ENCODE peak calls at places on chromosome 12, in seven cellular contexts. B is GM23248; Q is IMR-90; E is lower lobe of right lung; M is CD4-positive, CD25-positive, alpha-beta regulatory T cell; P is fibroblast of lung; C is stomach. I is an unnamed sample. For H3K27me3 and H3K4me1, the result is how much of the 10 kb centered on the place peaks cover.

GRCh38 chr12:3944620-3945019 is 71.4 kb upstream of the PARP11 start:
- DNase-seq in B (no peak), Q (no peak), E (no peak), M (no peak), P (no peak), C (no peak), I (no peak)

GRCh38 chr12:76265424-76266180 is 82.6 kb downstream of the BBS10 start:
- DNase-seq in B (no peak), Q (no peak), E (no peak), M (no peak), P (no peak), C (no peak), I (no peak)

GRCh38 chr12:113306382-113306781 is 28.5 kb downstream of the SLC8B1 start:
- DNase-seq in B (no peak), Q (peak), E (no peak), M (no peak), P (no peak), C (no peak), I (no peak)

GRCh38 chr12:69007166-69007857 is 74.3 kb upstream of the CPM start:
- DNase-seq in B (peak), Q (peak), E (no peak), M (no peak), P (peak), C (peak), I (no peak)

GRCh38 chr12:44976246-44976645 is 74.7 kb downstream of the DBX2 start:
- DNase-seq in B (no peak), Q (no peak), E (no peak), M (no peak), P (no peak), C (no peak), I (no peak)

GRCh38 chr12:101181776-101182175 is 28.3 kb downstream of the SLC5A8 start:
- DNase-seq in B (peak), Q (no peak), E (no peak), M (no peak), P (no peak), C (no peak), I (no peak)

GRCh38 chr12:94098466-94098865 is 49.9 kb upstream of the PLXNC1 start:
- DNase-seq in B (peak), Q (peak), E (no peak), M (no peak), P (peak), C (no peak), I (no peak)

GRCh38 chr12:45130881-45131281 is 80.0 kb upstream of the DBX2 start:
- DNase-seq in B (peak), Q (peak), E (no peak), M (peak), P (peak), C (no peak), I (peak)

GRCh38 chr12:44246481-44247105 is 410.7 kb downstream of the TMEM117 start:
- DNase-seq in B (no peak), Q (peak), E (no peak), M (no peak), P (no peak), C (no peak), I (no peak)

GRCh38 chr12:64995831-64996230 is 125.3 kb downstream of the WIF1 start:
- DNase-seq in B (peak), Q (no peak), E (no peak), M (no peak), P (no peak), C (no peak), I (no peak)

GRCh38 chr12:91178139-91178561 is 4.5 kb downstream of the DCN start:
- DNase-seq in B (peak), Q (peak), E (no peak), M (no peak), P (peak), C (no peak), I (peak)

GRCh38 chr12:19757317-19757877 is 318.1 kb downstream of the AEBP2 start:
- DNase-seq in B (peak), Q (peak), E (no peak), M (peak), P (peak), C (no peak), I (no peak)

GRCh38 chr12:133080619-133081407 is at the start of gene ZNF140:
- DNase-seq in B (peak), Q (peak), E (peak), M (peak), P (peak), C (peak), I (peak)

GRCh38 chr12:727321-727720 is 25.1 kb upstream of the WNK1 start:
- DNase-seq in B (peak), Q (peak), E (no peak), M (no peak), P (no peak), C (no peak), I (no peak)

GRCh38 chr12:47990351-47991105 is 13.7 kb downstream of the COL2A1 start:
- DNase-seq in B (no peak), Q (peak), E (no peak), M (peak), P (peak), C (no peak), I (no peak)

GRCh38 chr12:12684375-12685106 is 11.4 kb downstream of the GPR19 start:
- DNase-seq in B (peak), Q (peak), E (no peak), M (peak), P (peak), C (no peak), I (peak)

GRCh38 chr12:26062566-26062965 is 62.3 kb downstream of the BHLHE41 start:
- DNase-seq in B (peak), Q (peak), E (no peak), M (no peak), P (peak), C (no peak), I (no peak)

GRCh38 chr12:13472690-13473089 is 276.2 kb downstream of the EMP1 start:
- DNase-seq in B (peak), Q (peak), E (no peak), M (peak), P (no peak), C (no peak), I (no peak)

GRCh38 chr12:100529951-100530350 is 43.5 kb upstream of the GAS2L3 start:
- DNase-seq in B (no peak), Q (no peak), E (no peak), M (no peak), P (no peak), C (no peak), I (no peak)

GRCh38 chr12:123634142-123634561 is 523 bp downstream of the GTF2H3 start:
- DNase-seq in B (peak), Q (no peak), E (no peak), M (no peak), P (no peak), C (no peak), I (no peak)

GRCh38 chr12:46522141-46522540 is 149.6 kb upstream of the SLC38A2 start:
- DNase-seq in B (peak), Q (no peak), E (no peak), M (no peak), P (peak), C (no peak), I (no peak)

GRCh38 chr12:84803661-84804060 is 108.9 kb downstream of the SLC6A15 start:
- DNase-seq in B (no peak), Q (no peak), E (no peak), M (no peak), P (no peak), C (no peak), I (no peak)

GRCh38 chr12:126936181-126936851 is 1330.7 kb upstream of the TMEM132C start:
- DNase-seq in B (peak), Q (no peak), E (no peak), M (no peak), P (no peak), C (no peak), I (peak)

GRCh38 chr12:17079251-17079909 is 473.4 kb upstream of the LMO3 start:
- DNase-seq in B (no peak), Q (no peak), E (no peak), M (no peak), P (no peak), C (no peak), I (no peak)

GRCh38 chr12:124191024-124191359 is 103.9 kb upstream of the RFLNA start:
- DNase-seq in B (peak), Q (no peak), E (no peak), M (peak), P (no peak), C (no peak), I (no peak)

GRCh38 chr12:60230103-60230502 is 634.3 kb downstream of the SLC16A7 start:
- DNase-seq in B (peak), Q (peak), E (no peak), M (no peak), P (no peak), C (no peak), I (no peak)

GRCh38 chr12:123576611-123577010 is 7.7 kb upstream of the TMED2 start:
- DNase-seq in B (peak), Q (peak), E (no peak), M (no peak), P (no peak), C (no peak), I (no peak)

GRCh38 chr12:77685906-77686305 is 144.8 kb upstream of the NAV3 start:
- DNase-seq in B (no peak), Q (no peak), E (no peak), M (no peak), P (peak), C (no peak), I (no peak)

GRCh38 chr12:44000309-44000952 is 164.6 kb downstream of the TMEM117 start:
- DNase-seq in B (peak), Q (peak), E (no peak), M (peak), P (peak), C (no peak), I (no peak)

GRCh38 chr12:89893972-89894706 is 185.5 kb upstream of the ATP2B1 start:
- DNase-seq in B (peak), Q (peak), E (no peak), M (no peak), P (peak), C (no peak), I (no peak)

GRCh38 chr12:1500095-1500801 is 94.1 kb downstream of the FBXL14 start:
- DNase-seq in B (peak), Q (peak), E (no peak), M (no peak), P (peak), C (no peak), I (peak)

GRCh38 chr12:6943387-6943718 is 263 bp upstream of the RNU7-1 start:
- DNase-seq in B (peak), Q (peak), E (peak), M (peak), P (peak), C (peak), I (peak)

GRCh38 chr12:123395236-123395635 is 11.3 kb downstream of the KMT5A start:
- DNase-seq in B (no peak), Q (no peak), E (no peak), M (no peak), P (no peak), C (no peak), I (no peak)

GRCh38 chr12:27865421-27865820 is 85.4 kb upstream of the MANSC4 start:
- DNase-seq in B (peak), Q (peak), E (no peak), M (no peak), P (peak), C (no peak), I (no peak)

GRCh38 chr12:12562016-12562483 is 613 bp downstream of the DUSP16 start:
- DNase-seq in B (peak), Q (peak), E (peak), M (no peak), P (peak), C (no peak), I (peak)

DNA sequence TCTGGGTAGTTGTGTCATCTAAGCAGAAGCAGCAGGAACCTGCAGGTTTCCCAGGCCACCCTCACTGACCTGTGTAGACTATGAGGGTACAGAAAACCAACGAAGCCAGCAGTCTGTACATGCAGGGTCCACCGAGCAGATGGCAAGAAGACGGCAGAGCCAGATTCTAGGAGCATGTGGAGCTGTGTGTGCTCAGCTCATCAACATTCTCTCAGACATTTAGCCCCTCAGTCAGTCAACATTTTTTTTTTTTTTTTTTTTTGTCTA is 7.3 kb upstream of the ASIC1 start:
- DNase-seq in B (no peak), Q (no peak), E (peak), M (no peak), P (no peak), C (no peak), I (no peak)
- H3K27me3 ChIP-seq in B (under half), Q (half or more), E (under half), M (under half), P (under half), C (under half), I (under half)

DNA sequence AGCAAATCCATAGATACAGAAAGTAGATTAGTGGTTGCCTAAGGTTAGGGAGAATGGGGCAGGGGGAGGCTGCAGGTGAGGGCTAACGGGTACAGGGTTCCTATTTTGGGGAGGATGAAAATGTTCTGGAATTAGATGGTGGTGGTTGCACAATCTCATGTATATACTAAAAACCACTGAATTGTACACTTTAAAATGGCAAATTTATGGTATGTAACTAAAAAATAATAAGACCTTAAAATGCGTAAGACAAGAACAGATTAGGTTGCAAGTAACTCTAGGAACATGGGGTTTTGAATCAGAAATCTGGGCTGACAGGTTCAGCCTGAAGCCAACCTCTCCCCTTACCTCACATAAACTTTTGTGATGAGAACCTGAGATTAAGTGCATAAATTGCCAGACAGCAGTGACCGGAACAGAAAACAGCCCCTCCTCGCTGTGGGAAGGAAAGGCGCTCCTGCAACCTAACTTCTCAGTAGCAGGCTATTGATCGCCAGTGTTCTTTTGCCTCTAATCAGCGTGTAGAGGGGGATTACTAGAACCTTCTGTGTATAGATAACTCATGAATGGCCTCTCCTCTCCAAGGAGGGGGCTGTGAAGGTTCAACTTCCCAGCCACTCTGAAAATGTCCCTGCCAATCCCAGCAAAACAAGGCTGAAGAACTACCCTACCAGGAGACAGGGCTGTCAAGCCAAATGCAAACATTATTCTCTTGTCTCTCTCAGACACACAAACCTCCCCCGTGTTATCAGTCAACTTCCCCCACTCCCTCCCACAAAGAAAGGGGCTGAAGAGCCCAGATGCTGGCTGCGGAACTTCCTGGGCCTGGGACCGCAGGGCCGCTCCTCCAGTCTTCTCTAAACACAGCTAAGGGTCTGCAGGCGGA is 1.9 kb downstream of the SSH1 start:
- DNase-seq in B (no peak), Q (peak), E (no peak), M (no peak), P (peak), C (no peak), I (no peak)
- H3K4me1 ChIP-seq in B (half or more), Q (under half), E (half or more), M (under half), P (under half), C (under half), I (under half)

GRCh38 chr12:57522887-57523705 is 472 bp downstream of the MBD6 start:
- DNase-seq in B (peak), Q (peak), E (peak), M (peak), P (peak), C (peak), I (peak)

GRCh38 chr12:57522019-57522886 is at the start of gene MBD6:
- DNase-seq in B (peak), Q (peak), E (peak), M (peak), P (peak), C (peak), I (peak)

GRCh38 chr12:57524814-57525614 is 2.4 kb downstream of the MBD6 start:
- DNase-seq in B (no peak), Q (no peak), E (no peak), M (no peak), P (no peak), C (no peak), I (no peak)

GRCh38 chr12:57525615-57526383 is 3.2 kb downstream of the MBD6 start:
- DNase-seq in B (no peak), Q (no peak), E (no peak), M (no peak), P (no peak), C (no peak), I (no peak)

DNA sequence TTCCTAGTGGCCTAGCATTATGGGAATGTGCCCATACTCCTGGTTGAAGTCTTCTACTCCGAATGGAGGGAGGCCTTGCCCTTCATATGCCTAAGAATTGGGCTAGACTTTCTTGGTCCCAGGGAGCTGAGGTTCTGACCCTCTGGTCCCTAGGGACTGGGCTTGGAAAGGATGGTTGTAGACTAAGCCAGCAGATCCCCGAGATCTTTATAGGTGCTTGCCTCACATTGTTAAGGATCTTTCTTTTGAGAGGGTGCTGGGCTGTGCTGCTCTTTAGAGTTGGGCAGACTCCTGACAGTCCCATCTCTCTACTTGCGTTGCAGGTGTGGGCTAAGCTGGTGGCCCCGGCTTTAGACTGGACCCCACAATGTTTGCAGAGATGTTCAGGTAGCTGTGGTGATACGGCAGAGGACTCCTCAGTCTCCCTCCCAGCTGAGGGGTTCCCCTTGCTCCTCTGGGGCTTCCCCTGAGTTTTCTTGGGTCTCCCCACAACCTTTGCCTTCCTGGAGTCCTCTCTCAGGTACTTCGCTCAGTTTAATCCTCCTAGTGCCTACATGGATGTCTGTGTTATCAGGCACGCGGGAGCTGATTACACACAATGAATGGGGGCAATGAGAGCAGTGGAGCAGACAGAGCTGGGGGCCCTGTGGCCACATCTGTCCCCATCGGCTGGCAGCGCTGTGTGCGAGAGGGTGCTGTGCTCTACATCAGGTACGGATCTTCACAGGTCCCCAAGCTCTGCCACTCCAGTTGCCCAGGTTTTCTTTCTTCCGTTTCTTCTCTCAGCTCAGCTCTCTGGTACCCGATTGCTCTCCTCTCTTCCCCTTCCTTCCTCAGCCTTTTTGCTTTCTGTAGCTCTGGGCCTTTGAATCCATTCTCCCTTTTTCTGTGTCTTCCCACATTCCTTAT is 1.3 kb downstream of the MBD6 start:
- DNase-seq in B (no peak), Q (no peak), E (no peak), M (peak), P (no peak), C (no peak), I (no peak)
- H3K27ac ChIP-seq in B (peak), Q (peak), E (peak), M (peak), P (peak), C (peak), I (peak)

GRCh38 chr12:109310247-109311125 is 1.4 kb upstream of the FOXN4 start:
- DNase-seq in B (no peak), Q (no peak), E (no peak), M (peak), P (no peak), C (no peak), I (no peak)

GRCh38 chr12:109305547-109305946 is 3.5 kb downstream of the FOXN4 start:
- DNase-seq in B (no peak), Q (no peak), E (no peak), M (no peak), P (no peak), C (no peak), I (no peak)

GRCh38 chr12:109307051-109307450 is 2.0 kb downstream of the FOXN4 start:
- DNase-seq in B (no peak), Q (no peak), E (no peak), M (no peak), P (no peak), C (no peak), I (no peak)

GRCh38 chr12:109309441-109310246 is 560 bp upstream of the FOXN4 start:
- DNase-seq in B (peak), Q (no peak), E (no peak), M (no peak), P (no peak), C (no peak), I (no peak)

DNA sequence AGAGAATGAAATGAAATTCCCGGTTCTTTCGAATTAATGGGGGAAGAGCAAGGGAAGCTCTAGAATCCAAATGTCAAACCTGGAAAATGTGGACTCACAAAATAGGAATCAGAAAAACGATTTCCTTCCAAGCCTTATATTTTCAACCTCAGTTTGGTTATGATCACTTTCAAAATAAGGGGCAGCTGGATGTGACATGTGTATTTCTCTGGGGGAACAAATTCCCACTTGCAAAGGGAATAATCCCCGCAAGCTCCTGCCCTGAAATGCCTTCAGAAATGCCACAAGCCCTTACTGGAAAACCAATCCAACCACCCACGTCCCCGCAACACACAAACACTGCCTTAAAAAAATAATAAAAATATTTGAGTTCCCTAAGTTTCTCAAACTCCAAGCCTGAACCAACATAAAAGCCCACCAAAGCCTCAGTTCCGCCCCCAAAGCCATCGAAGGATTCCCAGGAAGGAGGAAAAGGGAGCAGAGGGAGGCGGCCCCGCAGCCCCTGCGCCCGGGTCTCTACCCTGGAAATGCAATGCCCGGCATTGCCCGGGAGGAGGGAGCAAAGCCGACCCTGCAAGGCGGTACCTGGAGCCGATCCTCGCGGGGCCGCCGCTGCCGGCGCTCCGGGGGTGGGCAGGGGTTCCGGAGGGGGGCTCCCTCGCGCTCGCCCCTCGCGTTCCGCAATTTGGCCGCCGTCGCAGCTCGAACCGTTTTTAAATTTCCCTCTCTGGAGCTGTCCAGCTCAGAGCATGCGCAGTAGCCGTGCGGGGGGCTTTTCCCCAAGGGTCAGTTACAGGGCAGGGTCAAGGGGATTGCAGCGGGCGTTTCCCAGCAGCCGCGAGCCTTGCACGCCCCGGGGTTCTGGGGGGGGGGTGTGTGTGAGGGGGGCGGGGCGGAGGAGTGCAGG is at the start of gene FOXN4:
- DNase-seq in B (no peak), Q (no peak), E (no peak), M (no peak), P (no peak), C (no peak), I (no peak)
- H3K27me3 ChIP-seq in B (half or more), Q (half or more), E (half or more), M (under half), P (half or more), C (half or more), I (under half)

I was measured in right cardiac atrium.